ENCODE peak calls at places on chromosomes 6 and 20, in five cellular contexts. Z, W, D, M and P are unnamed samples.

GRCh38 chr6:87104657-87105056 is 9.8 kb upstream of the CGA start:
- DNase-seq in D (no peak), Z (no peak), M (no peak), W (no peak), P (no peak)

GRCh38 chr6:113287396-113287795 is 569.7 kb upstream of the MARCKS start:
- DNase-seq in W (no peak), M (no peak), D (no peak), Z (no peak), P (no peak)

GRCh38 chr20:34475979-34476736 is 40.1 kb upstream of the DYNLRB1 start:
- DNase-seq in M (peak; percentile 52), W (peak; percentile 72), D (peak; percentile 40), Z (peak; percentile 21), P (no peak)

GRCh38 chr6:101845172-101845571 is 451.7 kb downstream of the GRIK2 start:
- DNase-seq in M (no peak), W (no peak), D (no peak), Z (no peak), P (no peak)

GRCh38 chr6:89559487-89559886 is 79.1 kb downstream of the LYRM2 start:
- DNase-seq in W (no peak), M (peak; percentile 14), Z (no peak), D (no peak), P (no peak)

GRCh38 chr6:122198922-122199321 is 200.5 kb upstream of the HSF2 start:
- DNase-seq in Z (peak; percentile 43), M (no peak), D (no peak), W (no peak), P (no peak)

GRCh38 chr20:23340524-23340923 is 10.1 kb upstream of the NXT1 start:
- DNase-seq in Z (peak; percentile 84), M (peak; percentile 80), D (peak; percentile 14), W (peak; percentile 56), P (peak; percentile 21)

GRCh38 chr6:104930939-104931338 is 26.0 kb upstream of the LIN28B start:
- DNase-seq in W (no peak), D (no peak), M (no peak), Z (no peak), P (no peak)

GRCh38 chr6:136113736-136114173 is 136.4 kb downstream of the MTFR2 start:
- DNase-seq in W (peak; percentile 55), D (no peak), Z (peak; percentile 83), M (peak; percentile 95), P (no peak)

GRCh38 chr6:30062471-30063178 is 1.6 kb downstream of the POLR1H start:
- DNase-seq in W (no peak), Z (no peak), D (no peak), M (no peak), P (no peak)

GRCh38 chr6:148525453-148525852 is 182.8 kb downstream of the SASH1 start:
- DNase-seq in D (no peak), W (peak; percentile 43), Z (no peak), M (peak; percentile 83), P (no peak)